ENCODE peak calls at places on chromosomes 16 and 17, in seven cellular contexts. O is GDM1; N is T1000; P is naive thymus-derived CD8-positive, alpha-beta T cell; G is activated T-helper 1 cell treated with Interleukin-2 at 50 U/mL for 16 hours; F is lower leg skin; E is amniotic stem cell. Y is an unnamed sample.

GRCh38 chr17:6959700-6960099 is 36.1 kb upstream of the ALOX12 start:
- DNase-seq in E (no peak), F (no peak), N (no peak), O (no peak), P (no peak), G (no peak), Y (no peak)

GRCh38 chr17:39239640-39240314 is 14.0 kb upstream of the STAC2 start:
- DNase-seq in O (no peak), E (no peak), G (peak), P (peak), N (no peak), F (no peak), Y (no peak)

GRCh38 chr16:56048425-56049100 is 142.7 kb upstream of the GNAO1 start:
- DNase-seq in N (no peak), E (no peak), G (no peak), F (no peak), O (no peak), P (no peak), Y (no peak)

GRCh38 chr17:13609953-13610352 is 8.2 kb upstream of the HS3ST3A1 start:
- DNase-seq in E (no peak), O (no peak), F (no peak), N (no peak), P (no peak), G (no peak), Y (no peak)

GRCh38 chr17:30433514-30433913 is 43.7 kb upstream of the GOSR1 start:
- DNase-seq in G (no peak), P (no peak), N (no peak), O (no peak), E (peak), F (no peak), Y (peak)

GRCh38 chr17:30188211-30188939 is 47.1 kb downstream of the SLC6A4 start:
- DNase-seq in P (no peak), E (no peak), G (no peak), F (no peak), O (no peak), N (no peak), Y (no peak)

GRCh38 chr16:50102046-50102756 is 36.4 kb downstream of the HEATR3 start:
- DNase-seq in P (no peak), N (no peak), O (no peak), E (no peak), G (no peak), F (no peak), Y (peak)

GRCh38 chr17:73232587-73233373 is 28.9 kb downstream of the CPSF4L start:
- DNase-seq in P (no peak), F (peak), E (no peak), O (no peak), G (no peak), N (no peak), Y (no peak)

GRCh38 chr17:33200587-33200986 is 92.5 kb downstream of the ASIC2 start:
- DNase-seq in F (no peak), N (no peak), P (no peak), E (no peak), O (no peak), G (no peak), Y (no peak)

GRCh38 chr17:42424991-42425610 is 2.0 kb upstream of the CAVIN1 start:
- DNase-seq in P (no peak), G (no peak), E (no peak), N (no peak), F (no peak), O (no peak), Y (no peak)

GRCh38 chr17:71679832-71680231 is 441.0 kb upstream of the SOX9 start:
- DNase-seq in F (no peak), P (no peak), O (no peak), G (no peak), E (no peak), N (no peak), Y (no peak)